ENCODE peak calls at places on chromosomes 6 and 20, in ten cellular contexts. One of them, this sample, is unnamed.

GRCh38 chr6:99119109-99120031 is 171.6 kb upstream of the FBXL4 start:
- DNase-seq in fibroblast of gingiva: peak
- DNase-seq in NCI-H1417: peak
- DNase-seq in NCI-H2081: peak
- DNase-seq in GM04504: peak
- DNase-seq in GM19239: peak
- DNase-seq in NCI-H460: peak
- DNase-seq in activated CD8-positive, alpha-beta memory T cell treated with anti-CD3 and anti-CD28 coated beads for 48 hours: no peak
- DNase-seq in AG09319: no peak
- DNase-seq in HuH-7: peak
- DNase-seq in this sample: no peak

GRCh38 chr20:61963885-61964674 is 101.6 kb downstream of the TAF4 start:
- DNase-seq in activated CD8-positive, alpha-beta memory T cell treated with anti-CD3 and anti-CD28 coated beads for 48 hours: no peak
- DNase-seq in NCI-H460: no peak
- DNase-seq in HuH-7: no peak
- DNase-seq in GM19239: no peak
- DNase-seq in fibroblast of gingiva: no peak
- DNase-seq in AG09319: no peak
- DNase-seq in NCI-H1417: no peak
- DNase-seq in NCI-H2081: no peak
- DNase-seq in GM04504: no peak
- DNase-seq in this sample: no peak

GRCh38 chr6:70666726-70667125 is 957 bp upstream of the SMAP1 start:
- DNase-seq in NCI-H1417: no peak
- DNase-seq in AG09319: no peak
- DNase-seq in activated CD8-positive, alpha-beta memory T cell treated with anti-CD3 and anti-CD28 coated beads for 48 hours: no peak
- DNase-seq in NCI-H460: no peak
- DNase-seq in fibroblast of gingiva: no peak
- DNase-seq in HuH-7: no peak
- DNase-seq in GM19239: no peak
- DNase-seq in GM04504: no peak
- DNase-seq in NCI-H2081: no peak
- DNase-seq in this sample: no peak

GRCh38 chr20:57682184-57683038 is 27.4 kb downstream of the PMEPA1 start:
- DNase-seq in NCI-H2081: no peak
- DNase-seq in activated CD8-positive, alpha-beta memory T cell treated with anti-CD3 and anti-CD28 coated beads for 48 hours: no peak
- DNase-seq in GM04504: no peak
- DNase-seq in NCI-H460: no peak
- DNase-seq in NCI-H1417: no peak
- DNase-seq in HuH-7: no peak
- DNase-seq in fibroblast of gingiva: no peak
- DNase-seq in AG09319: no peak
- DNase-seq in GM19239: peak
- DNase-seq in this sample: no peak

GRCh38 chr20:10568032-10568431 is 105.8 kb downstream of the JAG1 start:
- DNase-seq in activated CD8-positive, alpha-beta memory T cell treated with anti-CD3 and anti-CD28 coated beads for 48 hours: no peak
- DNase-seq in AG09319: no peak
- DNase-seq in NCI-H460: no peak
- DNase-seq in GM19239: no peak
- DNase-seq in NCI-H2081: no peak
- DNase-seq in NCI-H1417: no peak
- DNase-seq in fibroblast of gingiva: no peak
- DNase-seq in HuH-7: no peak
- DNase-seq in GM04504: no peak
- DNase-seq in this sample: no peak

GRCh38 chr6:14857501-14857900 is 388.4 kb upstream of the JARID2 start:
- DNase-seq in fibroblast of gingiva: no peak
- DNase-seq in NCI-H460: no peak
- DNase-seq in NCI-H2081: no peak
- DNase-seq in AG09319: no peak
- DNase-seq in NCI-H1417: no peak
- DNase-seq in HuH-7: no peak
- DNase-seq in activated CD8-positive, alpha-beta memory T cell treated with anti-CD3 and anti-CD28 coated beads for 48 hours: peak
- DNase-seq in GM04504: no peak
- DNase-seq in GM19239: no peak
- DNase-seq in this sample: peak

GRCh38 chr6:133833905-133834304 is 55.0 kb upstream of the TCF21 start:
- DNase-seq in NCI-H460: no peak
- DNase-seq in NCI-H2081: no peak
- DNase-seq in fibroblast of gingiva: no peak
- DNase-seq in NCI-H1417: no peak
- DNase-seq in HuH-7: no peak
- DNase-seq in AG09319: no peak
- DNase-seq in GM04504: no peak
- DNase-seq in GM19239: no peak
- DNase-seq in activated CD8-positive, alpha-beta memory T cell treated with anti-CD3 and anti-CD28 coated beads for 48 hours: no peak
- DNase-seq in this sample: no peak

GRCh38 chr20:49893242-49894072 is 21.9 kb downstream of the SPATA2 start:
- DNase-seq in NCI-H460: no peak
- DNase-seq in HuH-7: no peak
- DNase-seq in GM04504: no peak
- DNase-seq in fibroblast of gingiva: no peak
- DNase-seq in NCI-H2081: no peak
- DNase-seq in GM19239: no peak
- DNase-seq in AG09319: no peak
- DNase-seq in activated CD8-positive, alpha-beta memory T cell treated with anti-CD3 and anti-CD28 coated beads for 48 hours: no peak
- DNase-seq in NCI-H1417: no peak
- DNase-seq in this sample: peak

GRCh38 chr6:116363759-116364158 is 7.0 kb upstream of the DSE start:
- DNase-seq in HuH-7: no peak
- DNase-seq in NCI-H1417: no peak
- DNase-seq in GM04504: no peak
- DNase-seq in GM19239: no peak
- DNase-seq in NCI-H460: no peak
- DNase-seq in NCI-H2081: no peak
- DNase-seq in fibroblast of gingiva: peak
- DNase-seq in activated CD8-positive, alpha-beta memory T cell treated with anti-CD3 and anti-CD28 coated beads for 48 hours: no peak
- DNase-seq in AG09319: no peak
- DNase-seq in this sample: no peak

GRCh38 chr20:19885981-19886665 is 128.1 kb downstream of the RIN2 start:
- DNase-seq in NCI-H460: no peak
- DNase-seq in GM04504: no peak
- DNase-seq in fibroblast of gingiva: peak
- DNase-seq in GM19239: no peak
- DNase-seq in HuH-7: no peak
- DNase-seq in NCI-H1417: no peak
- DNase-seq in NCI-H2081: no peak
- DNase-seq in AG09319: no peak
- DNase-seq in activated CD8-positive, alpha-beta memory T cell treated with anti-CD3 and anti-CD28 coated beads for 48 hours: no peak
- DNase-seq in this sample: no peak

GRCh38 chr20:43205699-43206098 is 16.0 kb upstream of the PTPRT start:
- DNase-seq in NCI-H460: no peak
- DNase-seq in activated CD8-positive, alpha-beta memory T cell treated with anti-CD3 and anti-CD28 coated beads for 48 hours: no peak
- DNase-seq in HuH-7: no peak
- DNase-seq in GM04504: no peak
- DNase-seq in NCI-H2081: no peak
- DNase-seq in GM19239: no peak
- DNase-seq in fibroblast of gingiva: no peak
- DNase-seq in NCI-H1417: no peak
- DNase-seq in AG09319: no peak
- DNase-seq in this sample: no peak

GRCh38 chr6:100446115-100446921 is 18.4 kb downstream of the SIM1 start:
- DNase-seq in NCI-H1417: no peak
- DNase-seq in NCI-H2081: no peak
- DNase-seq in HuH-7: no peak
- DNase-seq in GM19239: no peak
- DNase-seq in activated CD8-positive, alpha-beta memory T cell treated with anti-CD3 and anti-CD28 coated beads for 48 hours: no peak
- DNase-seq in GM04504: no peak
- DNase-seq in AG09319: no peak
- DNase-seq in fibroblast of gingiva: no peak
- DNase-seq in NCI-H460: no peak
- DNase-seq in this sample: no peak

GRCh38 chr20:46951405-46951804 is 56.8 kb downstream of the EYA2 start:
- DNase-seq in AG09319: no peak
- DNase-seq in HuH-7: no peak
- DNase-seq in GM19239: no peak
- DNase-seq in NCI-H2081: no peak
- DNase-seq in fibroblast of gingiva: no peak
- DNase-seq in GM04504: no peak
- DNase-seq in activated CD8-positive, alpha-beta memory T cell treated with anti-CD3 and anti-CD28 coated beads for 48 hours: no peak
- DNase-seq in NCI-H460: no peak
- DNase-seq in NCI-H1417: no peak
- DNase-seq in this sample: no peak

GRCh38 chr6:46352541-46353267 is 138.5 kb downstream of the RCAN2 start:
- DNase-seq in NCI-H1417: no peak
- DNase-seq in fibroblast of gingiva: no peak
- DNase-seq in GM04504: no peak
- DNase-seq in HuH-7: no peak
- DNase-seq in activated CD8-positive, alpha-beta memory T cell treated with anti-CD3 and anti-CD28 coated beads for 48 hours: no peak
- DNase-seq in NCI-H460: no peak
- DNase-seq in GM19239: no peak
- DNase-seq in NCI-H2081: no peak
- DNase-seq in AG09319: no peak
- DNase-seq in this sample: no peak

GRCh38 chr6:11710221-11710836 is 68.3 kb downstream of the ADTRP start:
- DNase-seq in fibroblast of gingiva: no peak
- DNase-seq in AG09319: no peak
- DNase-seq in NCI-H2081: no peak
- DNase-seq in NCI-H1417: no peak
- DNase-seq in HuH-7: no peak
- DNase-seq in GM04504: no peak
- DNase-seq in GM19239: no peak
- DNase-seq in NCI-H460: no peak
- DNase-seq in activated CD8-positive, alpha-beta memory T cell treated with anti-CD3 and anti-CD28 coated beads for 48 hours: no peak
- DNase-seq in this sample: peak

GRCh38 chr20:4341804-4342560 is 326.6 kb upstream of the RNF24 start:
- DNase-seq in fibroblast of gingiva: peak
- DNase-seq in NCI-H2081: no peak
- DNase-seq in activated CD8-positive, alpha-beta memory T cell treated with anti-CD3 and anti-CD28 coated beads for 48 hours: no peak
- DNase-seq in HuH-7: no peak
- DNase-seq in NCI-H1417: no peak
- DNase-seq in GM04504: peak
- DNase-seq in NCI-H460: no peak
- DNase-seq in GM19239: no peak
- DNase-seq in AG09319: peak
- DNase-seq in this sample: no peak

GRCh38 chr6:167287513-167288048 is 3.5 kb upstream of the UNC93A start:
- DNase-seq in activated CD8-positive, alpha-beta memory T cell treated with anti-CD3 and anti-CD28 coated beads for 48 hours: no peak
- DNase-seq in GM19239: no peak
- DNase-seq in GM04504: no peak
- DNase-seq in AG09319: no peak
- DNase-seq in HuH-7: no peak
- DNase-seq in fibroblast of gingiva: no peak
- DNase-seq in NCI-H460: no peak
- DNase-seq in NCI-H1417: no peak
- DNase-seq in NCI-H2081: no peak
- DNase-seq in this sample: no peak

GRCh38 chr20:59455392-59456341 is 148.7 kb upstream of the PHACTR3 start:
- DNase-seq in NCI-H2081: no peak
- DNase-seq in NCI-H460: peak
- DNase-seq in HuH-7: peak
- DNase-seq in activated CD8-positive, alpha-beta memory T cell treated with anti-CD3 and anti-CD28 coated beads for 48 hours: no peak
- DNase-seq in GM04504: no peak
- DNase-seq in fibroblast of gingiva: no peak
- DNase-seq in NCI-H1417: peak
- DNase-seq in AG09319: no peak
- DNase-seq in GM19239: no peak
- DNase-seq in this sample: no peak

GRCh38 chr6:7993952-7994351 is 70.2 kb downstream of the BLOC1S5 start:
- DNase-seq in GM19239: no peak
- DNase-seq in fibroblast of gingiva: no peak
- DNase-seq in activated CD8-positive, alpha-beta memory T cell treated with anti-CD3 and anti-CD28 coated beads for 48 hours: no peak
- DNase-seq in NCI-H1417: no peak
- DNase-seq in NCI-H460: no peak
- DNase-seq in NCI-H2081: no peak
- DNase-seq in GM04504: no peak
- DNase-seq in AG09319: no peak
- DNase-seq in HuH-7: no peak
- DNase-seq in this sample: no peak

GRCh38 chr20:24838551-24839530 is 110.2 kb upstream of the CST7 start:
- DNase-seq in NCI-H1417: no peak
- DNase-seq in fibroblast of gingiva: no peak
- DNase-seq in AG09319: no peak
- DNase-seq in NCI-H2081: no peak
- DNase-seq in activated CD8-positive, alpha-beta memory T cell treated with anti-CD3 and anti-CD28 coated beads for 48 hours: no peak
- DNase-seq in GM04504: peak
- DNase-seq in HuH-7: no peak
- DNase-seq in GM19239: no peak
- DNase-seq in NCI-H460: no peak
- DNase-seq in this sample: no peak

GRCh38 chr6:166776571-166776970 is 149.5 kb upstream of the RPS6KA2 start:
- DNase-seq in HuH-7: no peak
- DNase-seq in activated CD8-positive, alpha-beta memory T cell treated with anti-CD3 and anti-CD28 coated beads for 48 hours: no peak
- DNase-seq in AG09319: no peak
- DNase-seq in NCI-H1417: no peak
- DNase-seq in GM19239: no peak
- DNase-seq in NCI-H460: no peak
- DNase-seq in GM04504: no peak
- DNase-seq in fibroblast of gingiva: no peak
- DNase-seq in NCI-H2081: no peak
- DNase-seq in this sample: no peak

GRCh38 chr20:61546641-61547040 is 294.6 kb downstream of the CDH4 start:
- DNase-seq in GM04504: no peak
- DNase-seq in NCI-H2081: no peak
- DNase-seq in fibroblast of gingiva: no peak
- DNase-seq in NCI-H1417: no peak
- DNase-seq in activated CD8-positive, alpha-beta memory T cell treated with anti-CD3 and anti-CD28 coated beads for 48 hours: no peak
- DNase-seq in HuH-7: no peak
- DNase-seq in GM19239: no peak
- DNase-seq in NCI-H460: no peak
- DNase-seq in AG09319: no peak
- DNase-seq in this sample: no peak

This sample was measured in activated effector memory CD4-positive, alpha-beta T cell treated with anti-CD3 and anti-CD28 coated beads, Interleukin-2, amount 50 U/mL, for 16 hours.